ENCODE peak calls at places on chromosome 22, in ten cellular contexts. Y, R, K, F, S, Q, Z, B, I and C are unnamed samples.

GRCh38 chr22:26995222-26995621 is 337.8 kb downstream of the MIAT start:
- DNase-seq in Y (no peak), R (no peak), K (peak), F (no peak), S (peak), Q (no peak), Z (no peak), B (no peak), I (peak), C (no peak)

GRCh38 chr22:19429950-19430889 is 1.3 kb downstream of the HIRA start:
- DNase-seq in Y (no peak), R (no peak), K (no peak), F (peak), S (peak), Q (no peak), Z (peak), B (no peak), I (no peak), C (no peak)

GRCh38 chr22:38467438-38467903 is 425 bp upstream of the KDELR3 start:
- DNase-seq in Y (peak), R (no peak), K (no peak), F (no peak), S (no peak), Q (peak), Z (peak), B (no peak), I (no peak), C (no peak)

GRCh38 chr22:23790819-23791736 is 4.3 kb downstream of the SMARCB1 start:
- DNase-seq in Y (no peak), R (no peak), K (peak), F (peak), S (peak), Q (no peak), Z (no peak), B (no peak), I (no peak), C (no peak)

GRCh38 chr22:46025225-46025972 is 48.4 kb upstream of the WNT7B start:
- DNase-seq in Y (no peak), R (no peak), K (peak), F (no peak), S (no peak), Q (no peak), Z (no peak), B (no peak), I (no peak), C (no peak)

GRCh38 chr22:40525250-40525884 is 111.2 kb downstream of the MRTFA start:
- DNase-seq in Y (peak), R (peak), K (no peak), F (peak), S (no peak), Q (peak), Z (peak), B (no peak), I (no peak), C (no peak)

GRCh38 chr22:45934659-45935341 is 42.2 kb downstream of the WNT7B start:
- DNase-seq in Y (peak), R (no peak), K (peak), F (peak), S (peak), Q (no peak), Z (no peak), B (peak), I (peak), C (no peak)

GRCh38 chr22:37167176-37167980 is 17.7 kb upstream of the IL2RB start:
- DNase-seq in Y (no peak), R (no peak), K (no peak), F (no peak), S (no peak), Q (no peak), Z (peak), B (no peak), I (no peak), C (no peak)

GRCh38 chr22:37634505-37635002 is 4.9 kb upstream of the SH3BP1 start:
- DNase-seq in Y (no peak), R (no peak), K (no peak), F (no peak), S (no peak), Q (no peak), Z (no peak), B (no peak), I (no peak), C (no peak)

GRCh38 chr22:33114570-33114969 is 56.4 kb upstream of the SYN3 start:
- DNase-seq in Y (no peak), R (no peak), K (no peak), F (no peak), S (no peak), Q (no peak), Z (no peak), B (no peak), I (no peak), C (no peak)

GRCh38 chr22:40238425-40239344 is 61.0 kb downstream of the TNRC6B start:
- DNase-seq in Y (peak), R (no peak), K (peak), F (peak), S (peak), Q (no peak), Z (no peak), B (no peak), I (no peak), C (no peak)

GRCh38 chr22:19820880-19821522 is 33.7 kb downstream of the GNB1L start:
- DNase-seq in Y (no peak), R (no peak), K (no peak), F (no peak), S (no peak), Q (peak), Z (no peak), B (no peak), I (no peak), C (no peak)

GRCh38 chr22:46050451-46050845 is 73.5 kb upstream of the WNT7B start:
- DNase-seq in Y (no peak), R (no peak), K (peak), F (no peak), S (no peak), Q (peak), Z (no peak), B (no peak), I (no peak), C (no peak)

GRCh38 chr22:32555546-32555945 is 80.9 kb downstream of the FBXO7 start:
- DNase-seq in Y (no peak), R (no peak), K (no peak), F (peak), S (no peak), Q (no peak), Z (no peak), B (no peak), I (no peak), C (no peak)

GRCh38 chr22:32775957-32776356 is 25.5 kb upstream of the TIMP3 start:
- DNase-seq in Y (no peak), R (no peak), K (no peak), F (no peak), S (no peak), Q (no peak), Z (no peak), B (no peak), I (no peak), C (no peak)

GRCh38 chr22:39814899-39815298 is 78.7 kb downstream of the ENTHD1 start:
- DNase-seq in Y (no peak), R (no peak), K (no peak), F (peak), S (peak), Q (no peak), Z (no peak), B (no peak), I (no peak), C (no peak)